ENCODE peak calls at places on chromosomes 16 and 17, in seven cellular contexts. V, J, Q, L, F, I and N are unnamed samples.

GRCh38 chr16:3999479-3999868 is 116.8 kb downstream of the ADCY9 start:
- DNase-seq in V (no peak), L (no peak), Q (no peak), I (no peak), F (no peak), J (no peak), N (no peak)

GRCh38 chr17:37720989-37721388 is 23.9 kb downstream of the HNF1B start:
- DNase-seq in L (no peak), Q (no peak), I (no peak), V (no peak), J (no peak), F (no peak), N (no peak)

GRCh38 chr17:18381953-18382245 is 4.3 kb downstream of the EVPLL start:
- DNase-seq in Q (no peak), I (no peak), V (no peak), F (no peak), L (no peak), J (no peak), N (no peak)

GRCh38 chr16:21663889-21664647 is at the start of gene OTOA:
- DNase-seq in I (peak), V (no peak), Q (peak), F (no peak), L (peak), J (no peak), N (no peak)

GRCh38 chr16:58471209-58471975 is 28.6 kb upstream of the NDRG4 start:
- DNase-seq in Q (no peak), F (no peak), V (no peak), J (no peak), L (no peak), I (no peak), N (no peak)

GRCh38 chr16:87390641-87391323 is 1.4 kb upstream of the MAP1LC3B start:
- DNase-seq in I (no peak), J (no peak), Q (no peak), V (no peak), F (no peak), L (no peak), N (no peak)

GRCh38 chr17:17900615-17901520 is 64.1 kb upstream of the SREBF1 start:
- DNase-seq in Q (no peak), J (peak), L (peak), I (no peak), V (no peak), F (no peak), N (no peak)

GRCh38 chr16:22685162-22685830 is 128.7 kb upstream of the HS3ST2 start:
- DNase-seq in L (no peak), J (no peak), F (no peak), Q (no peak), I (no peak), V (no peak), N (no peak)

GRCh38 chr17:36689089-36689667 is 87.8 kb downstream of the MRM1 start:
- DNase-seq in I (no peak), J (no peak), F (no peak), V (no peak), Q (no peak), L (no peak), N (no peak)

GRCh38 chr16:29024280-29024679 is 39.4 kb downstream of the LAT start:
- DNase-seq in Q (no peak), F (no peak), J (no peak), V (no peak), I (no peak), L (no peak), N (no peak)

GRCh38 chr16:80806957-80807356 is 2.6 kb upstream of the CDYL2 start:
- DNase-seq in Q (no peak), F (no peak), J (peak), I (no peak), L (no peak), V (no peak), N (no peak)

GRCh38 chr16:81707411-81708321 is 71.4 kb upstream of the PLCG2 start:
- DNase-seq in I (no peak), J (no peak), F (no peak), L (no peak), V (no peak), Q (no peak), N (no peak)

GRCh38 chr17:42783062-42783777 is 2.8 kb downstream of the WNK4 start:
- DNase-seq in L (no peak), J (no peak), Q (no peak), I (no peak), F (no peak), V (no peak), N (no peak)

GRCh38 chr17:17576772-17577234 is 14.7 kb downstream of the PEMT start:
- DNase-seq in Q (no peak), J (no peak), V (no peak), F (no peak), L (no peak), I (no peak), N (no peak)

GRCh38 chr17:83174859-83175550 is 95.6 kb downstream of the METRNL start:
- DNase-seq in V (no peak), J (no peak), Q (peak), L (no peak), I (no peak), F (no peak), N (no peak)

GRCh38 chr16:2329532-2329931 is 11.0 kb downstream of the ABCA3 start:
- DNase-seq in F (no peak), Q (no peak), V (no peak), J (no peak), I (no peak), L (no peak), N (no peak)

GRCh38 chr17:44191941-44192496 is 5.2 kb downstream of the TMUB2 start:
- DNase-seq in I (no peak), F (no peak), Q (peak), V (no peak), L (no peak), J (no peak), N (no peak)

GRCh38 chr16:4663756-4664465 is 29.5 kb upstream of the NUDT16L1 start:
- DNase-seq in L (no peak), I (no peak), F (no peak), J (peak), V (no peak), Q (no peak), N (no peak)

GRCh38 chr16:51636913-51637743 is 486.1 kb upstream of the SALL1 start:
- DNase-seq in I (no peak), Q (peak), J (no peak), L (peak), F (no peak), V (no peak), N (no peak)

GRCh38 chr17:72590382-72590781 is 469.6 kb downstream of the SOX9 start:
- DNase-seq in Q (no peak), I (no peak), L (no peak), F (no peak), V (no peak), J (peak), N (no peak)
- TF ChIP-seq TAF1 in Q (no peak), I (no peak), L (no peak), F (no peak), V (no peak), J (no peak), N (no peak)

DNA sequence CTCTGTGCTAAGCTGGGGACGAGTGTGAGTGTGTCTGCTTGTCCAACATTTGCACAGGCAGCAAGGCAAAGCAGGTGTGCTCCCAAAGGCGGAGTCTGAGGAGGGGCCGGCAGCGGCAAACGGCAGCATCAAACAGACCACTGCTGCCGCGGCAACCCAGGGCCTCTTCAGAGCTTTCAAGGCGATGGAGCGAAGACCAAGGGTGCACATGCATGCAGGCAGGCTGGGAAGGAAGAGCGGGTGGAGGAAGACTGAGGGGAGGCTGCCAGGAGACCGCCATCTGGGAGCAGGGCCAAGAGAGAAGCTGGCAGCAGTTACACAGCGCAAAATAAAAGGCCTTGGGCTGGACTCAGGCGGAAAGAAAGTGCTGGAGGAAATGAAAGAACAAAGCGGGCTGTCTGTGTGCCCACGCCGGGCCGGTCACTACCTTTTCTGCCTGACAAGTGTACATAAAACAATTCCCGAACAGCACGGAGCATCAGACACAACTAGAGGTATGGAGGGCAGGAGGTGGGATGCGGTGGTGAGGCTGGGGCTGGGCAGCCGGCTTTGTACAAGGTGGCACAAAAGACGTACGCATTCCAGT is 8.5 kb downstream of the TIMM22 start:
- DNase-seq in F (no peak), V (no peak), J (no peak), I (no peak), L (peak), Q (no peak), N (no peak)
- TF ChIP-seq TAF1 in F (no peak), V (no peak), J (no peak), I (no peak), L (no peak), Q (no peak), N (no peak)

GRCh38 chr17:13940858-13941665 is 128.2 kb upstream of the COX10 start:
- DNase-seq in F (no peak), Q (no peak), L (no peak), V (no peak), J (no peak), I (no peak), N (no peak)
- TF ChIP-seq TAF1 in F (no peak), Q (no peak), L (no peak), V (no peak), J (no peak), I (no peak), N (no peak)

GRCh38 chr17:77482375-77483127 is 341.8 kb downstream of the SEC14L1 start:
- DNase-seq in Q (no peak), L (no peak), V (no peak), I (no peak), J (no peak), F (no peak), N (no peak)
- TF ChIP-seq TAF1 in Q (no peak), L (no peak), V (no peak), I (no peak), J (no peak), F (no peak), N (no peak)

GRCh38 chr16:83615553-83615952 is 192.2 kb upstream of the HSBP1 start:
- DNase-seq in V (no peak), J (no peak), F (no peak), I (no peak), Q (no peak), L (no peak), N (no peak)
- TF ChIP-seq TAF1 in V (no peak), J (no peak), F (no peak), I (no peak), Q (no peak), L (no peak), N (no peak)

DNA sequence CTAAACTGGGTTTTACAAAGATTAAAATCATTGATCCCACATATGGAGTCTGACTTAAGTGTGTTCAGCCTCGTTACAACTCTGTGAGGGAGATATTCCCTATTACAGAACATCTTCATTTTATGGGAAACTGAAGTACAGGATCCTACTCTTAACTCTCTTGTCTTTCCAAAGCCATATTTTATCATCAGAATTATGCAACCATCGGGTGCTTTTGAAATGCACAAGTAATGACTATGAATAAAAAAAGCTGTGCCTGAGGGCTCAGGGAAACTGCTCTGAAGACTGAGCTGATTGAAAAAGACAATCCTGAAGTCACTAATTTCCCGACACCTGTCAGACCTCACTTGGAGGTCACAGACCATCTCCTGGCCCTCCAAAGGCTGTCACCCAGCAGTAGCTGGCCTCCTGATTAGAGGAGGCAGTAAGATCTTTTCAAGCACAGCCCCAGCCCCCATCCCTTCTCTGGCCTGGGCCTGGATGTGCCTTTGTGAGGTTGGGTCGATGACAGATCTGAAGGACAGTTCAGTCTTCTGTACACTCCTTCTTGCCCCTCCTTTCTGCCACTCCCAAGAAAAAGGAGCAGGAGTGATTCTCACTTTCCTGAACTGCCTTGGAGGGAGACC is 5.6 kb downstream of the AKAP1 start:
- DNase-seq in L (no peak), Q (no peak), F (no peak), J (no peak), I (no peak), V (no peak), N (no peak)
- TF ChIP-seq TAF1 in L (no peak), Q (no peak), F (no peak), J (no peak), I (no peak), V (no peak), N (no peak)

DNA sequence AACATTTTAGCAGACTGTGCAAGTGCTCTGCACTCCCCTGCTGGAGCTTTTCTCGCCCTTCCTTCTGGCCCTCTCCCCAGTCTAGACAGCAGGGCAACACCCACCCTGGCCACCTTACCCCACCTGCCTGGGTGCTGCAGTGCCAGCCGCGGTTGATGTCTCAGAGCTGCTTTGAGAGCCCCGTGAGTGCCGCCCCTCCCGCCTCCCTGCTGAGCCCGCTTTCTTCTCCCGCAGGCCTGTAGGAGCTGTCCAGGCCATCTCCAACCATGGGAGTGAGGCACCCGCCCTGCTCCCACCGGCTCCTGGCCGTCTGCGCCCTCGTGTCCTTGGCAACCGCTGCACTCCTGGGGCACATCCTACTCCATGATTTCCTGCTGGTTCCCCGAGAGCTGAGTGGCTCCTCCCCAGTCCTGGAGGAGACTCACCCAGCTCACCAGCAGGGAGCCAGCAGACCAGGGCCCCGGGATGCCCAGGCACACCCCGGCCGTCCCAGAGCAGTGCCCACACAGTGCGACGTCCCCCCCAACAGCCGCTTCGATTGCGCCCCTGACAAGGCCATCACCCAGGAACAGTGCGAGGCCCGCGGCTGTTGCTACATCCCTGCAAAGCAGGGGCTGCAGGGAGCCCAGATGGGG is 3.1 kb downstream of the GAA start:
- DNase-seq in F (no peak), J (no peak), V (no peak), I (no peak), L (peak), Q (no peak), N (no peak)
- TF ChIP-seq TAF1 in F (no peak), J (no peak), V (no peak), I (no peak), L (no peak), Q (no peak), N (no peak)

GRCh38 chr17:77942111-77942988 is 16.2 kb upstream of the TNRC6C start:
- DNase-seq in L (no peak), V (no peak), Q (no peak), I (no peak), F (no peak), J (peak), N (no peak)
- TF ChIP-seq TAF1 in L (no peak), V (no peak), Q (no peak), I (no peak), F (no peak), J (no peak), N (no peak)

DNA sequence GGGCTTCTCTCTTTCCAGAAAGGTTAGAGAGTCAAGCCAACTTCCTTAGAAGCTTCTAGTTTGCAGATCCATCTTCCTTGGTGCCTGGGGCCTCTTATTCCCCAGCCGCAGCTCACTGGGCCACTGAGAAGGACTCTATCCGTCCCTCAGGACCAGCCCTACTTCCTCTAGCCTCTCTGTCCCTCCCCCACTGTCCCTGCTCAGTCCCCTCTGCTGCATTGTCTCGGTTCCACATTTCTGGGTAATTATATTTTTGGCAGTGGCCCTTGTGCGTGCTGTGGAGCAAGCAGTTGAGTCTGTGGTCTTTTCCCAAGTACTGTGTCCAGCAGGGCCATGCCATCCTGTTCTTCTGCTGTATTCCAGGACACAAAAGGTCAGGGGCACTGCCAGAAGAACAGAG is 17.8 kb downstream of the IRX3 start:
- DNase-seq in J (no peak), V (no peak), Q (no peak), I (no peak), F (no peak), L (no peak), N (no peak)
- TF ChIP-seq TAF1 in J (no peak), V (no peak), Q (no peak), I (no peak), F (no peak), L (no peak), N (no peak)